ENCODE peak calls at places on chromosomes 7 and 10, in four cellular contexts. K is thyroid gland, C is transverse colon, D is left lung. A is an unnamed sample. For H3K27me3, the result is how much of the 10 kb centered on the place peaks cover.

GRCh38 chr10:23075672-23076071 is 19.7 kb upstream of the MSRB2 start:
- DNase-seq in K (no peak), C (no peak), D (no peak), A (no peak)

GRCh38 chr10:35749230-35749629 is 107.1 kb upstream of the FZD8 start:
- DNase-seq in C (no peak), K (no peak), D (no peak), A (no peak)

GRCh38 chr10:72886596-72887522 is 6.7 kb upstream of the OIT3 start:
- DNase-seq in K (no peak), D (no peak), C (no peak), A (no peak)

GRCh38 chr10:122557516-122557915 is 3.0 kb upstream of the DMBT1 start:
- DNase-seq in K (no peak), C (no peak), D (no peak), A (no peak)

GRCh38 chr10:1782841-1783240 is 45.5 kb upstream of the ADARB2 start:
- DNase-seq in D (no peak), C (no peak), K (no peak), A (no peak)

GRCh38 chr7:100373261-100373831 is at the start of gene PILRA:
- DNase-seq in C (no peak), D (peak), K (no peak), A (peak)

GRCh38 chr10:85786401-85786899 is 580.1 kb downstream of the GRID1 start:
- DNase-seq in K (no peak), C (no peak), D (no peak), A (no peak)

GRCh38 chr10:124221356-124222297 is 128.2 kb upstream of the CHST15 start:
- DNase-seq in C (peak), D (no peak), K (no peak), A (no peak)

GRCh38 chr10:29370092-29370611 is 81.3 kb downstream of the LYZL1 start:
- DNase-seq in D (no peak), K (no peak), C (no peak), A (no peak)

GRCh38 chr10:4721994-4722753 is 103.8 kb upstream of the AKR1E2 start:
- DNase-seq in D (no peak), K (no peak), C (no peak), A (no peak)

GRCh38 chr10:85997544-85997943 is 369.1 kb downstream of the GRID1 start:
- DNase-seq in D (no peak), K (no peak), C (no peak), A (no peak)

GRCh38 chr7:2299131-2299829 is 15.0 kb downstream of the SNX8 start:
- DNase-seq in K (no peak), D (peak), C (no peak), A (peak)

GRCh38 chr7:15284406-15284805 is 277.4 kb downstream of the AGMO start:
- DNase-seq in C (no peak), D (no peak), K (no peak), A (no peak)

GRCh38 chr7:5526190-5527037 is 102.8 kb upstream of the TNRC18 start:
- DNase-seq in C (peak), K (peak), D (no peak), A (no peak)

GRCh38 chr7:127066974-127067373 is 185.8 kb downstream of the GRM8 start:
- DNase-seq in D (no peak), K (no peak), C (peak), A (no peak)

GRCh38 chr10:58765905-58766304 is 253.2 kb downstream of the BICC1 start:
- DNase-seq in C (no peak), D (no peak), K (no peak), A (no peak)

GRCh38 chr10:86374664-86375063 is 8.1 kb upstream of the GRID1 start:
- DNase-seq in K (no peak), C (no peak), D (no peak), A (no peak)

GRCh38 chr10:1284076-1284475 is 227.9 kb downstream of the WDR37 start:
- DNase-seq in C (no peak), D (no peak), K (no peak), A (no peak)

GRCh38 chr7:155807013-155807804 is 5.1 kb downstream of the SHH start:
- DNase-seq in D (peak), C (no peak), K (no peak), A (no peak)
- H3K27me3 ChIP-seq in D (half or more), C (half or more), K (under half), A (half or more)

GRCh38 chr10:8034666-8035640 is 19.5 kb upstream of the GATA3 start:
- DNase-seq in K (no peak), C (no peak), D (peak), A (no peak)

GRCh38 chr10:8035641-8036520 is 18.6 kb upstream of the GATA3 start:
- DNase-seq in K (no peak), D (no peak), C (no peak), A (no peak)

GRCh38 chr10:8036521-8037198 is 17.8 kb upstream of the GATA3 start:
- DNase-seq in K (no peak), D (no peak), C (no peak), A (no peak)

GRCh38 chr10:8033812-8034665 is 20.4 kb upstream of the GATA3 start:
- DNase-seq in K (no peak), C (no peak), D (no peak), A (no peak)

DNA sequence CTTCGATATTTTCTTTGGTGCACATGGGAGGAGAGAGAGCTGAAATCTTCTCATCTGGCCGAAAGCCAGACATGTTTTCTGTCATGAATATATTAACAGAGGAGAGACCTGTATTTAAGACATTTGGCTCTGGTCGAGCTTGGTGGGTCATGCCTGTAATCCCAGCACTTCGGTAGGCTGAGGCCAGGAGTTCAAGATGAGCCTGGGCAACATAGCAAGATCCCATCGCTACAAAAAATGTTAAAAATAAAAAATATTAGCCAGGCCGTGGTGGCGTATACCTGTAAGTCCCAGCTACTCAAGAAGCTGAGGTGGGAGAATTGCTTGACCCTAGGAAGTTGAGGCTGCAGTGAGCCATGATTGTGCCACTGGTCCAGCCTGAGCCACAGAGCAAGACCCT is 21.9 kb upstream of the GATA3 start:
- DNase-seq in C (no peak), D (no peak), K (no peak), A (no peak)
- H3K27me3 ChIP-seq in C (half or more), D (half or more), K (under half), A (half or more)

GRCh38 chr10:90856261-90856660 is 1.6 kb downstream of the HTR7 start:
- DNase-seq in C (no peak), K (no peak), D (no peak), A (no peak)
- H3K27me3 ChIP-seq in C (half or more), K (under half), D (under half), A (under half)

DNA sequence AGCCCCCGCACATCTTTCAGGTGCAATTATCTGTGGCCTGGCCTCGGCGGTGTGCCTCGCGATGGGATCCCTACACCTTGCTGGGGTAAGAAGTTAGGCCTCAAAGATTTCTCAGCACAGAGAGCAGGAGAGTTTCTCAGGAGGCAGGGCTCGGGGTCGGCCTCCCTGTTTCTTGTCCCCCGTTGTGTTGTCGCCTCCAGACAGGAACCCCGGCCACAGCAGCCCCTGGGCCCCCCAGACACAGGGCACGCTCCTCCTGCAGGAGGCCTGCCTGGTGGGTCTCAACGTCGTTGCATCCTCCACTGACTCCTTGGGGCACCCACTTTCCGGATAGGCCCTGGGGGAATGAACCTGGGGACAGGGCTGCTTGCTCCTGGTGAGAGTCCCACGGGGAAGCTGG is 229.1 kb upstream of the SHH start:
- DNase-seq in C (no peak), D (no peak), K (no peak), A (no peak)
- H3K27me3 ChIP-seq in C (under half), D (under half), K (under half), A (under half)

A was measured in lower lobe of right lung.